ENCODE peak calls at places on chromosome 22, in six cellular contexts. I is HS-27A; M is MG63; R is H4; A is activated T-helper 1 cell treated with anti-CD3 and anti-CD28 coated beads, Interleukin-2, amount 50 U/mL, for 16 hours; Y is activated gamma-delta T cell treated with Interleukin-2 at 50 U/mL for 16 hours. W is an unnamed sample.

GRCh38 chr22:38490915-38491314 is 15.2 kb downstream of the DDX17 start:
- DNase-seq in I (no peak), M (peak), R (peak), A (no peak), Y (no peak), W (peak)

GRCh38 chr22:31250740-31251330 is 38.7 kb downstream of the LIMK2 start:
- DNase-seq in I (no peak), M (no peak), R (no peak), A (no peak), Y (no peak), W (no peak)

GRCh38 chr22:36386351-36386899 is 1.3 kb downstream of the MYH9 start:
- DNase-seq in I (no peak), M (peak), R (no peak), A (no peak), Y (no peak), W (no peak)

GRCh38 chr22:39482768-39483167 is 19.3 kb upstream of the MIEF1 start:
- DNase-seq in I (no peak), M (peak), R (no peak), A (no peak), Y (no peak), W (no peak)

GRCh38 chr22:39513791-39514190 is 6.6 kb upstream of the ATF4 start:
- DNase-seq in I (no peak), M (no peak), R (no peak), A (no peak), Y (no peak), W (no peak)

GRCh38 chr22:46076651-46077339 is 73.5 kb upstream of the PPARA start:
- DNase-seq in I (peak), M (peak), R (no peak), A (no peak), Y (no peak), W (no peak)

GRCh38 chr22:18947905-18948304 is 11.8 kb upstream of the PRODH start:
- DNase-seq in I (no peak), M (no peak), R (no peak), A (no peak), Y (no peak), W (no peak)

GRCh38 chr22:25192406-25192805 is 7.3 kb upstream of the CRYBB3 start:
- DNase-seq in I (no peak), M (no peak), R (no peak), A (no peak), Y (no peak), W (no peak)

GRCh38 chr22:25759825-25760231 is 17.8 kb downstream of the MYO18B start:
- DNase-seq in I (peak), M (peak), R (peak), A (no peak), Y (no peak), W (peak)

GRCh38 chr22:47943729-47944700 is 1181.6 kb downstream of the TBC1D22A start:
- DNase-seq in I (no peak), M (no peak), R (no peak), A (no peak), Y (no peak), W (no peak)

GRCh38 chr22:24093855-24094254 is 82.8 kb downstream of the CABIN1 start:
- DNase-seq in I (no peak), M (no peak), R (no peak), A (no peak), Y (no peak), W (no peak)

GRCh38 chr22:29385305-29385704 is 3.1 kb downstream of the AP1B1 start:
- DNase-seq in I (no peak), M (no peak), R (no peak), A (no peak), Y (no peak), W (no peak)

GRCh38 chr22:41919357-41920224 is 4.7 kb upstream of the SHISA8 start:
- DNase-seq in I (no peak), M (peak), R (no peak), A (no peak), Y (peak), W (peak)

GRCh38 chr22:32920032-32920628 is 118.6 kb downstream of the TIMP3 start:
- DNase-seq in I (no peak), M (no peak), R (peak), A (no peak), Y (no peak), W (no peak)

GRCh38 chr22:35205141-35205775 is 52.0 kb upstream of the HMGXB4 start:
- DNase-seq in I (no peak), M (no peak), R (no peak), A (no peak), Y (no peak), W (no peak)

GRCh38 chr22:25663654-25664053 is 78.3 kb upstream of the MYO18B start:
- DNase-seq in I (no peak), M (no peak), R (no peak), A (no peak), Y (no peak), W (no peak)

GRCh38 chr22:49968313-49968830 is 7.8 kb downstream of the PIM3 start:
- DNase-seq in I (no peak), M (no peak), R (no peak), A (peak), Y (peak), W (no peak)

GRCh38 chr22:23180893-23181762 is 819 bp downstream of the BCR start:
- DNase-seq in I (no peak), M (no peak), R (no peak), A (no peak), Y (peak), W (no peak)

GRCh38 chr22:48494256-48494967 is 1333.3 kb downstream of the BRD1 start:
- DNase-seq in I (no peak), M (no peak), R (no peak), A (no peak), Y (no peak), W (no peak)

GRCh38 chr22:41522813-41523212 is 21.5 kb downstream of the POLR3H start:
- DNase-seq in I (no peak), M (no peak), R (no peak), A (no peak), Y (no peak), W (no peak)